ENCODE peak calls at places on chromosomes 13 and 19, in nine cellular contexts. One of them, this sample, is unnamed.

GRCh38 chr19:15101479-15102082 is 5.6 kb upstream of the SYDE1 start:
- DNase-seq in AG20443: peak
- DNase-seq in brain microvascular endothelial cell: peak
- DNase-seq in progenitor cell of endocrine pancreas: no peak
- DNase-seq in SW480: no peak
- DNase-seq in glutamatergic neuron: peak
- DNase-seq in choroid plexus epithelial cell: peak
- DNase-seq in activated naive CD8-positive, alpha-beta T cell treated with anti-CD3 and anti-CD28 coated beads, Interleukin-2, amount 50 U/mL, for 24 hours: peak
- DNase-seq in T-helper 17 cell: peak
- DNase-seq in this sample: peak

GRCh38 chr13:21970172-21970571 is 299.3 kb downstream of the FGF9 start:
- DNase-seq in AG20443: no peak
- DNase-seq in brain microvascular endothelial cell: no peak
- DNase-seq in progenitor cell of endocrine pancreas: no peak
- DNase-seq in SW480: no peak
- DNase-seq in glutamatergic neuron: no peak
- DNase-seq in choroid plexus epithelial cell: no peak
- DNase-seq in activated naive CD8-positive, alpha-beta T cell treated with anti-CD3 and anti-CD28 coated beads, Interleukin-2, amount 50 U/mL, for 24 hours: no peak
- DNase-seq in T-helper 17 cell: no peak
- DNase-seq in this sample: no peak

GRCh38 chr13:42762917-42763316 is 18.5 kb upstream of the FAM216B start:
- DNase-seq in AG20443: peak
- DNase-seq in brain microvascular endothelial cell: peak
- DNase-seq in progenitor cell of endocrine pancreas: no peak
- DNase-seq in SW480: no peak
- DNase-seq in glutamatergic neuron: no peak
- DNase-seq in choroid plexus epithelial cell: peak
- DNase-seq in activated naive CD8-positive, alpha-beta T cell treated with anti-CD3 and anti-CD28 coated beads, Interleukin-2, amount 50 U/mL, for 24 hours: no peak
- DNase-seq in T-helper 17 cell: no peak
- DNase-seq in this sample: no peak

GRCh38 chr19:2574478-2574931 is 98.6 kb downstream of the GADD45B start:
- DNase-seq in AG20443: no peak
- DNase-seq in brain microvascular endothelial cell: no peak
- DNase-seq in progenitor cell of endocrine pancreas: no peak
- DNase-seq in SW480: no peak
- DNase-seq in glutamatergic neuron: no peak
- DNase-seq in choroid plexus epithelial cell: no peak
- DNase-seq in activated naive CD8-positive, alpha-beta T cell treated with anti-CD3 and anti-CD28 coated beads, Interleukin-2, amount 50 U/mL, for 24 hours: no peak
- DNase-seq in T-helper 17 cell: no peak
- DNase-seq in this sample: no peak

GRCh38 chr13:22049384-22049783 is 378.5 kb downstream of the FGF9 start:
- DNase-seq in AG20443: peak
- DNase-seq in brain microvascular endothelial cell: no peak
- DNase-seq in progenitor cell of endocrine pancreas: no peak
- DNase-seq in SW480: no peak
- DNase-seq in glutamatergic neuron: no peak
- DNase-seq in choroid plexus epithelial cell: no peak
- DNase-seq in activated naive CD8-positive, alpha-beta T cell treated with anti-CD3 and anti-CD28 coated beads, Interleukin-2, amount 50 U/mL, for 24 hours: no peak
- DNase-seq in T-helper 17 cell: no peak
- DNase-seq in this sample: no peak

GRCh38 chr19:289651-290538 is 1.3 kb downstream of the PLPP2 start:
- DNase-seq in AG20443: no peak
- DNase-seq in brain microvascular endothelial cell: peak
- DNase-seq in progenitor cell of endocrine pancreas: no peak
- DNase-seq in SW480: peak
- DNase-seq in glutamatergic neuron: no peak
- DNase-seq in choroid plexus epithelial cell: peak
- DNase-seq in activated naive CD8-positive, alpha-beta T cell treated with anti-CD3 and anti-CD28 coated beads, Interleukin-2, amount 50 U/mL, for 24 hours: no peak
- DNase-seq in T-helper 17 cell: no peak
- DNase-seq in this sample: no peak

GRCh38 chr13:111598751-111599150 is 278.3 kb downstream of the TEX29 start:
- DNase-seq in AG20443: no peak
- DNase-seq in brain microvascular endothelial cell: no peak
- DNase-seq in progenitor cell of endocrine pancreas: no peak
- DNase-seq in SW480: no peak
- DNase-seq in glutamatergic neuron: no peak
- DNase-seq in choroid plexus epithelial cell: no peak
- DNase-seq in activated naive CD8-positive, alpha-beta T cell treated with anti-CD3 and anti-CD28 coated beads, Interleukin-2, amount 50 U/mL, for 24 hours: no peak
- DNase-seq in T-helper 17 cell: no peak
- DNase-seq in this sample: no peak

GRCh38 chr19:4183967-4184717 is 1.7 kb downstream of the ANKRD24 start:
- DNase-seq in AG20443: no peak
- DNase-seq in brain microvascular endothelial cell: no peak
- DNase-seq in progenitor cell of endocrine pancreas: no peak
- DNase-seq in SW480: no peak
- DNase-seq in glutamatergic neuron: no peak
- DNase-seq in choroid plexus epithelial cell: no peak
- DNase-seq in activated naive CD8-positive, alpha-beta T cell treated with anti-CD3 and anti-CD28 coated beads, Interleukin-2, amount 50 U/mL, for 24 hours: no peak
- DNase-seq in T-helper 17 cell: no peak
- DNase-seq in this sample: peak

GRCh38 chr13:77985866-77986636 is 67.4 kb upstream of the EDNRB start:
- DNase-seq in AG20443: no peak
- DNase-seq in brain microvascular endothelial cell: no peak
- DNase-seq in progenitor cell of endocrine pancreas: no peak
- DNase-seq in SW480: no peak
- DNase-seq in glutamatergic neuron: no peak
- DNase-seq in choroid plexus epithelial cell: no peak
- DNase-seq in activated naive CD8-positive, alpha-beta T cell treated with anti-CD3 and anti-CD28 coated beads, Interleukin-2, amount 50 U/mL, for 24 hours: no peak
- DNase-seq in T-helper 17 cell: no peak
- DNase-seq in this sample: no peak

GRCh38 chr19:13040232-13040915 is 45.1 kb downstream of the NFIX start:
- DNase-seq in AG20443: no peak
- DNase-seq in brain microvascular endothelial cell: no peak
- DNase-seq in progenitor cell of endocrine pancreas: no peak
- DNase-seq in SW480: no peak
- DNase-seq in glutamatergic neuron: no peak
- DNase-seq in choroid plexus epithelial cell: no peak
- DNase-seq in activated naive CD8-positive, alpha-beta T cell treated with anti-CD3 and anti-CD28 coated beads, Interleukin-2, amount 50 U/mL, for 24 hours: no peak
- DNase-seq in T-helper 17 cell: no peak
- DNase-seq in this sample: no peak

GRCh38 chr19:28498404-28498976 is 714.5 kb downstream of the UQCRFS1 start:
- DNase-seq in AG20443: no peak
- DNase-seq in brain microvascular endothelial cell: peak
- DNase-seq in progenitor cell of endocrine pancreas: no peak
- DNase-seq in SW480: no peak
- DNase-seq in glutamatergic neuron: no peak
- DNase-seq in choroid plexus epithelial cell: peak
- DNase-seq in activated naive CD8-positive, alpha-beta T cell treated with anti-CD3 and anti-CD28 coated beads, Interleukin-2, amount 50 U/mL, for 24 hours: no peak
- DNase-seq in T-helper 17 cell: no peak
- DNase-seq in this sample: no peak

GRCh38 chr19:16252459-16253205 is 54.9 kb downstream of the AP1M1 start:
- DNase-seq in AG20443: no peak
- DNase-seq in brain microvascular endothelial cell: no peak
- DNase-seq in progenitor cell of endocrine pancreas: no peak
- DNase-seq in SW480: no peak
- DNase-seq in glutamatergic neuron: no peak
- DNase-seq in choroid plexus epithelial cell: no peak
- DNase-seq in activated naive CD8-positive, alpha-beta T cell treated with anti-CD3 and anti-CD28 coated beads, Interleukin-2, amount 50 U/mL, for 24 hours: no peak
- DNase-seq in T-helper 17 cell: no peak
- DNase-seq in this sample: no peak

GRCh38 chr19:1132625-1133383 is 29.0 kb downstream of the GPX4 start:
- DNase-seq in AG20443: no peak
- DNase-seq in brain microvascular endothelial cell: no peak
- DNase-seq in progenitor cell of endocrine pancreas: no peak
- DNase-seq in SW480: no peak
- DNase-seq in glutamatergic neuron: no peak
- DNase-seq in choroid plexus epithelial cell: no peak
- DNase-seq in activated naive CD8-positive, alpha-beta T cell treated with anti-CD3 and anti-CD28 coated beads, Interleukin-2, amount 50 U/mL, for 24 hours: peak
- DNase-seq in T-helper 17 cell: no peak
- DNase-seq in this sample: no peak

GRCh38 chr13:80359459-80360297 is 18.8 kb upstream of the SPRY2 start:
- DNase-seq in AG20443: no peak
- DNase-seq in brain microvascular endothelial cell: no peak
- DNase-seq in progenitor cell of endocrine pancreas: no peak
- DNase-seq in SW480: no peak
- DNase-seq in glutamatergic neuron: no peak
- DNase-seq in choroid plexus epithelial cell: peak
- DNase-seq in activated naive CD8-positive, alpha-beta T cell treated with anti-CD3 and anti-CD28 coated beads, Interleukin-2, amount 50 U/mL, for 24 hours: no peak
- DNase-seq in T-helper 17 cell: no peak
- DNase-seq in this sample: peak

GRCh38 chr13:99352351-99353271 is 45.4 kb upstream of the GPR183 start:
- DNase-seq in AG20443: no peak
- DNase-seq in brain microvascular endothelial cell: no peak
- DNase-seq in progenitor cell of endocrine pancreas: no peak
- DNase-seq in SW480: no peak
- DNase-seq in glutamatergic neuron: no peak
- DNase-seq in choroid plexus epithelial cell: no peak
- DNase-seq in activated naive CD8-positive, alpha-beta T cell treated with anti-CD3 and anti-CD28 coated beads, Interleukin-2, amount 50 U/mL, for 24 hours: no peak
- DNase-seq in T-helper 17 cell: no peak
- DNase-seq in this sample: no peak

GRCh38 chr13:108963846-108964600 is 334.6 kb downstream of the MYO16 start:
- DNase-seq in AG20443: peak
- DNase-seq in brain microvascular endothelial cell: peak
- DNase-seq in progenitor cell of endocrine pancreas: no peak
- DNase-seq in SW480: no peak
- DNase-seq in glutamatergic neuron: no peak
- DNase-seq in choroid plexus epithelial cell: peak
- DNase-seq in activated naive CD8-positive, alpha-beta T cell treated with anti-CD3 and anti-CD28 coated beads, Interleukin-2, amount 50 U/mL, for 24 hours: no peak
- DNase-seq in T-helper 17 cell: no peak
- DNase-seq in this sample: no peak

GRCh38 chr19:33377586-33378475 is 4.3 kb downstream of the CEBPG start:
- DNase-seq in AG20443: peak
- DNase-seq in brain microvascular endothelial cell: no peak
- DNase-seq in progenitor cell of endocrine pancreas: no peak
- DNase-seq in SW480: no peak
- DNase-seq in glutamatergic neuron: no peak
- DNase-seq in choroid plexus epithelial cell: no peak
- DNase-seq in activated naive CD8-positive, alpha-beta T cell treated with anti-CD3 and anti-CD28 coated beads, Interleukin-2, amount 50 U/mL, for 24 hours: no peak
- DNase-seq in T-helper 17 cell: no peak
- DNase-seq in this sample: no peak

GRCh38 chr19:17777840-17778620 is 16.9 kb upstream of the B3GNT3 start:
- DNase-seq in AG20443: peak
- DNase-seq in brain microvascular endothelial cell: peak
- DNase-seq in progenitor cell of endocrine pancreas: no peak
- DNase-seq in SW480: peak
- DNase-seq in glutamatergic neuron: peak
- DNase-seq in choroid plexus epithelial cell: peak
- DNase-seq in activated naive CD8-positive, alpha-beta T cell treated with anti-CD3 and anti-CD28 coated beads, Interleukin-2, amount 50 U/mL, for 24 hours: peak
- DNase-seq in T-helper 17 cell: no peak
- DNase-seq in this sample: peak

GRCh38 chr13:51739403-51740112 is 64.4 kb downstream of the DHRS12 start:
- DNase-seq in AG20443: peak
- DNase-seq in brain microvascular endothelial cell: no peak
- DNase-seq in progenitor cell of endocrine pancreas: no peak
- DNase-seq in SW480: no peak
- DNase-seq in glutamatergic neuron: no peak
- DNase-seq in choroid plexus epithelial cell: no peak
- DNase-seq in activated naive CD8-positive, alpha-beta T cell treated with anti-CD3 and anti-CD28 coated beads, Interleukin-2, amount 50 U/mL, for 24 hours: no peak
- DNase-seq in T-helper 17 cell: no peak
- DNase-seq in this sample: no peak

GRCh38 chr13:93690139-93690538 is 463.5 kb downstream of the GPC6 start:
- DNase-seq in AG20443: peak
- DNase-seq in brain microvascular endothelial cell: peak
- DNase-seq in progenitor cell of endocrine pancreas: no peak
- DNase-seq in SW480: no peak
- DNase-seq in glutamatergic neuron: no peak
- DNase-seq in choroid plexus epithelial cell: peak
- DNase-seq in activated naive CD8-positive, alpha-beta T cell treated with anti-CD3 and anti-CD28 coated beads, Interleukin-2, amount 50 U/mL, for 24 hours: no peak
- DNase-seq in T-helper 17 cell: no peak
- DNase-seq in this sample: peak

GRCh38 chr19:47176627-47177090 is 46.0 kb downstream of the SAE1 start:
- DNase-seq in AG20443: peak
- DNase-seq in brain microvascular endothelial cell: peak
- DNase-seq in progenitor cell of endocrine pancreas: no peak
- DNase-seq in SW480: no peak
- DNase-seq in glutamatergic neuron: no peak
- DNase-seq in choroid plexus epithelial cell: peak
- DNase-seq in activated naive CD8-positive, alpha-beta T cell treated with anti-CD3 and anti-CD28 coated beads, Interleukin-2, amount 50 U/mL, for 24 hours: peak
- DNase-seq in T-helper 17 cell: peak
- DNase-seq in this sample: no peak

GRCh38 chr13:35832551-35832950 is 298.6 kb downstream of the DCLK1 start:
- DNase-seq in AG20443: peak
- DNase-seq in brain microvascular endothelial cell: no peak
- DNase-seq in progenitor cell of endocrine pancreas: no peak
- DNase-seq in SW480: no peak
- DNase-seq in glutamatergic neuron: no peak
- DNase-seq in choroid plexus epithelial cell: no peak
- DNase-seq in activated naive CD8-positive, alpha-beta T cell treated with anti-CD3 and anti-CD28 coated beads, Interleukin-2, amount 50 U/mL, for 24 hours: no peak
- DNase-seq in T-helper 17 cell: no peak
- DNase-seq in this sample: no peak

GRCh38 chr13:39148513-39148961 is 110.3 kb downstream of the NHLRC3 start:
- DNase-seq in AG20443: peak
- DNase-seq in brain microvascular endothelial cell: peak
- DNase-seq in progenitor cell of endocrine pancreas: no peak
- DNase-seq in SW480: peak
- DNase-seq in glutamatergic neuron: no peak
- DNase-seq in choroid plexus epithelial cell: peak
- DNase-seq in activated naive CD8-positive, alpha-beta T cell treated with anti-CD3 and anti-CD28 coated beads, Interleukin-2, amount 50 U/mL, for 24 hours: no peak
- DNase-seq in T-helper 17 cell: no peak
- DNase-seq in this sample: no peak

GRCh38 chr13:101474419-101474957 is 22.0 kb downstream of the ITGBL1 start:
- DNase-seq in AG20443: no peak
- DNase-seq in brain microvascular endothelial cell: peak
- DNase-seq in progenitor cell of endocrine pancreas: no peak
- DNase-seq in SW480: peak
- DNase-seq in glutamatergic neuron: peak
- DNase-seq in choroid plexus epithelial cell: peak
- DNase-seq in activated naive CD8-positive, alpha-beta T cell treated with anti-CD3 and anti-CD28 coated beads, Interleukin-2, amount 50 U/mL, for 24 hours: no peak
- DNase-seq in T-helper 17 cell: no peak
- DNase-seq in this sample: peak

GRCh38 chr19:55069137-55069858 is 6.3 kb upstream of the RDH13 start:
- DNase-seq in AG20443: peak
- DNase-seq in brain microvascular endothelial cell: no peak
- DNase-seq in progenitor cell of endocrine pancreas: no peak
- DNase-seq in SW480: peak
- DNase-seq in glutamatergic neuron: peak
- DNase-seq in choroid plexus epithelial cell: no peak
- DNase-seq in activated naive CD8-positive, alpha-beta T cell treated with anti-CD3 and anti-CD28 coated beads, Interleukin-2, amount 50 U/mL, for 24 hours: no peak
- DNase-seq in T-helper 17 cell: no peak
- DNase-seq in this sample: peak

GRCh38 chr19:24054044-24054935 is 32.7 kb upstream of the ZNF254 start:
- DNase-seq in AG20443: peak
- DNase-seq in brain microvascular endothelial cell: peak
- DNase-seq in progenitor cell of endocrine pancreas: no peak
- DNase-seq in SW480: no peak
- DNase-seq in glutamatergic neuron: no peak
- DNase-seq in choroid plexus epithelial cell: peak
- DNase-seq in activated naive CD8-positive, alpha-beta T cell treated with anti-CD3 and anti-CD28 coated beads, Interleukin-2, amount 50 U/mL, for 24 hours: no peak
- DNase-seq in T-helper 17 cell: no peak
- DNase-seq in this sample: no peak

GRCh38 chr13:106484755-106485193 is 50.7 kb downstream of the EFNB2 start:
- DNase-seq in AG20443: no peak
- DNase-seq in brain microvascular endothelial cell: no peak
- DNase-seq in progenitor cell of endocrine pancreas: no peak
- DNase-seq in SW480: no peak
- DNase-seq in glutamatergic neuron: no peak
- DNase-seq in choroid plexus epithelial cell: peak
- DNase-seq in activated naive CD8-positive, alpha-beta T cell treated with anti-CD3 and anti-CD28 coated beads, Interleukin-2, amount 50 U/mL, for 24 hours: no peak
- DNase-seq in T-helper 17 cell: no peak
- DNase-seq in this sample: no peak

GRCh38 chr13:102897371-102898138 is 51.7 kb downstream of the ERCC5 start:
- DNase-seq in AG20443: no peak
- DNase-seq in brain microvascular endothelial cell: no peak
- DNase-seq in progenitor cell of endocrine pancreas: no peak
- DNase-seq in SW480: no peak
- DNase-seq in glutamatergic neuron: no peak
- DNase-seq in choroid plexus epithelial cell: no peak
- DNase-seq in activated naive CD8-positive, alpha-beta T cell treated with anti-CD3 and anti-CD28 coated beads, Interleukin-2, amount 50 U/mL, for 24 hours: no peak
- DNase-seq in T-helper 17 cell: no peak
- DNase-seq in this sample: no peak

GRCh38 chr19:33622809-33623511 is 1.2 kb downstream of the CHST8 start:
- DNase-seq in AG20443: no peak
- DNase-seq in brain microvascular endothelial cell: no peak
- DNase-seq in progenitor cell of endocrine pancreas: no peak
- DNase-seq in SW480: no peak
- DNase-seq in glutamatergic neuron: peak
- DNase-seq in choroid plexus epithelial cell: no peak
- DNase-seq in activated naive CD8-positive, alpha-beta T cell treated with anti-CD3 and anti-CD28 coated beads, Interleukin-2, amount 50 U/mL, for 24 hours: no peak
- DNase-seq in T-helper 17 cell: no peak
- DNase-seq in this sample: peak

GRCh38 chr19:52099497-52100138 is 4.1 kb upstream of the ZNF841 start:
- DNase-seq in AG20443: no peak
- DNase-seq in brain microvascular endothelial cell: peak
- DNase-seq in progenitor cell of endocrine pancreas: no peak
- DNase-seq in SW480: peak
- DNase-seq in glutamatergic neuron: no peak
- DNase-seq in choroid plexus epithelial cell: peak
- DNase-seq in activated naive CD8-positive, alpha-beta T cell treated with anti-CD3 and anti-CD28 coated beads, Interleukin-2, amount 50 U/mL, for 24 hours: no peak
- DNase-seq in T-helper 17 cell: no peak
- DNase-seq in this sample: no peak

GRCh38 chr19:3119782-3120380 is 16.0 kb upstream of the GNA15 start:
- DNase-seq in AG20443: no peak
- DNase-seq in brain microvascular endothelial cell: no peak
- DNase-seq in progenitor cell of endocrine pancreas: no peak
- DNase-seq in SW480: no peak
- DNase-seq in glutamatergic neuron: no peak
- DNase-seq in choroid plexus epithelial cell: no peak
- DNase-seq in activated naive CD8-positive, alpha-beta T cell treated with anti-CD3 and anti-CD28 coated beads, Interleukin-2, amount 50 U/mL, for 24 hours: no peak
- DNase-seq in T-helper 17 cell: no peak
- DNase-seq in this sample: no peak